ENCODE peak calls at places on chromosomes 6 and 20, in nine cellular contexts. T, X, M, Q, Y, K, Z, D and E are unnamed samples.

GRCh38 chr6:28349892-28350737 is at the start of gene ZKSCAN3:
- DNase-seq in T (peak), Y (peak), X (peak), Z (no peak), D (peak), Q (peak), K (peak), M (peak), E (peak)

GRCh38 chr6:93419304-93420162 is at the start of gene EPHA7:
- DNase-seq in X (peak), K (peak), M (peak), Z (peak), T (no peak), D (peak), Y (no peak), Q (peak), E (no peak)

GRCh38 chr6:82430611-82431010 is 67.0 kb downstream of the TPBG start:
- DNase-seq in Q (no peak), M (no peak), Z (no peak), Y (no peak), X (no peak), T (no peak), D (no peak), K (no peak), E (no peak)

GRCh38 chr6:159833997-159834601 is 34.0 kb downstream of the PNLDC1 start:
- DNase-seq in D (no peak), T (no peak), Z (no peak), M (no peak), K (no peak), Q (no peak), X (no peak), Y (no peak), E (no peak)

GRCh38 chr6:14635195-14635594 is 517.6 kb downstream of the CD83 start:
- DNase-seq in X (no peak), Q (peak), D (no peak), T (peak), M (no peak), Y (no peak), Z (no peak), K (peak), E (no peak)

GRCh38 chr20:34922654-34923381 is 32.8 kb downstream of the GSS start:
- DNase-seq in D (no peak), M (no peak), Y (peak), T (no peak), X (no peak), Z (no peak), Q (no peak), K (no peak), E (no peak)

GRCh38 chr6:34964564-34964963 is 75.5 kb downstream of the ANKS1A start:
- DNase-seq in K (no peak), T (no peak), Z (no peak), Y (no peak), M (no peak), D (no peak), Q (no peak), X (no peak), E (no peak)

GRCh38 chr6:551405-551804 is 105.5 kb downstream of the HUS1B start:
- DNase-seq in K (peak), M (no peak), D (no peak), T (no peak), Z (no peak), Q (peak), Y (peak), X (no peak), E (no peak)

GRCh38 chr6:106759112-106759511 is 129.7 kb downstream of the QRSL1 start:
- DNase-seq in D (no peak), Q (no peak), K (no peak), T (no peak), M (no peak), Z (no peak), Y (no peak), X (no peak), E (no peak)

GRCh38 chr6:143739341-143739851 is 61.6 kb downstream of the PHACTR2 start:
- DNase-seq in Q (no peak), K (no peak), Y (no peak), M (no peak), X (no peak), Z (no peak), T (no peak), D (no peak), E (no peak)

GRCh38 chr6:79257381-79258205 is 23.1 kb upstream of the HMGN3 start:
- DNase-seq in D (no peak), X (no peak), Y (peak), M (no peak), T (no peak), Q (peak), K (no peak), Z (no peak), E (no peak)

GRCh38 chr20:57392512-57393271 is 1.5 kb downstream of the RBM38 start:
- DNase-seq in M (peak), Z (no peak), Y (no peak), Q (peak), K (peak), D (no peak), T (peak), X (no peak), E (peak)

GRCh38 chr6:32108094-32108627 is 977 bp downstream of the TNXB start:
- DNase-seq in M (no peak), Y (no peak), X (no peak), T (no peak), D (no peak), Q (no peak), K (no peak), Z (no peak), E (no peak)

GRCh38 chr6:53327017-53327395 is 21.7 kb downstream of the ELOVL5 start:
- DNase-seq in T (no peak), M (no peak), D (no peak), Y (no peak), Z (no peak), Q (no peak), X (no peak), K (no peak), E (no peak)

GRCh38 chr20:43095034-43095433 is 94.7 kb downstream of the PTPRT start:
- DNase-seq in T (no peak), Q (no peak), M (no peak), Z (no peak), X (no peak), D (no peak), K (no peak), Y (no peak), E (no peak)

GRCh38 chr6:33668914-33669313 is 42.6 kb downstream of the UQCC2 start:
- DNase-seq in T (no peak), Y (peak), X (no peak), M (peak), K (peak), Z (no peak), Q (no peak), D (no peak), E (peak)

GRCh38 chr20:42338274-42339172 is 720.3 kb upstream of the CHD6 start:
- DNase-seq in X (no peak), Z (no peak), D (no peak), M (no peak), K (no peak), Q (no peak), T (no peak), Y (no peak), E (no peak)

GRCh38 chr6:161449521-161449920 is 175.7 kb upstream of the AGPAT4 start:
- DNase-seq in M (no peak), X (no peak), Z (no peak), D (no peak), Y (no peak), Q (no peak), T (no peak), K (no peak), E (no peak)

GRCh38 chr6:157990321-157991066 is 8.8 kb downstream of the SYNJ2 start:
- DNase-seq in Y (no peak), X (no peak), Z (no peak), T (no peak), D (no peak), K (peak), M (peak), Q (peak), E (peak)

GRCh38 chr20:3670511-3670910 is 7.3 kb upstream of the GFRA4 start:
- DNase-seq in Y (no peak), D (no peak), M (no peak), X (no peak), K (no peak), T (no peak), Z (no peak), Q (no peak), E (no peak)

GRCh38 chr6:156474507-156475120 is 302.6 kb upstream of the ARID1B start:
- DNase-seq in Q (no peak), Z (no peak), X (no peak), D (no peak), Y (no peak), M (no peak), K (no peak), T (no peak), E (no peak)

GRCh38 chr20:32296874-32297420 is 19.5 kb downstream of the KIF3B start:
- DNase-seq in Y (no peak), T (no peak), K (no peak), M (no peak), X (no peak), Q (no peak), Z (no peak), D (no peak), E (no peak)

GRCh38 chr6:683742-684440 is 9.0 kb downstream of the EXOC2 start:
- DNase-seq in Z (peak), K (no peak), T (no peak), M (no peak), Y (peak), X (peak), Q (no peak), D (no peak), E (no peak)

GRCh38 chr6:54419885-54420284 is 111.6 kb downstream of the TINAG start:
- DNase-seq in X (no peak), K (no peak), Z (no peak), Y (peak), M (no peak), Q (no peak), D (no peak), T (no peak), E (no peak)

GRCh38 chr6:157203312-157203744 is 120.0 kb downstream of the TMEM242 start:
- DNase-seq in Z (peak), K (no peak), D (no peak), Q (no peak), Y (no peak), X (no peak), M (peak), T (no peak), E (no peak)

GRCh38 chr6:44297063-44298038 is 15.8 kb downstream of the AARS2 start:
- DNase-seq in Z (no peak), X (peak), K (peak), M (no peak), Y (no peak), T (peak), D (no peak), Q (peak), E (peak)